ENCODE peak calls at places on chromosomes 1 and 21, in six cellular contexts. M is HepG2, J is HCT116, C is A549, U is K562, H is GM23338. F is an unnamed sample.

GRCh38 chr21:14241322-14241721 is 25.4 kb downstream of the RBM11 start:
- DNase-seq in M (no peak), J (no peak), C (no peak), U (no peak), H (no peak), F (no peak)

GRCh38 chr1:92817137-92817697 is 14.6 kb upstream of the RPL5 start:
- DNase-seq in M (no peak), J (no peak), C (no peak), U (no peak), H (no peak), F (no peak)

GRCh38 chr1:42944207-42944928 is 14.3 kb downstream of the SLC2A1 start:
- DNase-seq in M (no peak), J (no peak), C (no peak), U (no peak), H (no peak), F (no peak)

GRCh38 chr1:107545056-107545597 is 404.3 kb downstream of the NTNG1 start:
- DNase-seq in M (no peak), J (no peak), C (no peak), U (no peak), H (no peak), F (no peak)

GRCh38 chr1:34188418-34188817 is 11.7 kb downstream of the C1orf94 start:
- DNase-seq in M (no peak), J (no peak), C (no peak), U (no peak), H (peak; percentile 89), F (no peak)

GRCh38 chr1:181087400-181087901 is 1.0 kb upstream of the IER5 start:
- DNase-seq in M (no peak), J (no peak), C (no peak), U (peak; percentile 37), H (no peak), F (peak; percentile 92)

GRCh38 chr1:66220477-66220876 is 313.5 kb upstream of the SGIP1 start:
- DNase-seq in M (no peak), J (no peak), C (no peak), U (no peak), H (no peak), F (no peak)

GRCh38 chr1:156389311-156389710 is 20.3 kb downstream of the RHBG start:
- DNase-seq in M (no peak), J (no peak), C (no peak), U (no peak), H (no peak), F (no peak)

GRCh38 chr1:23601968-23602876 is 42.9 kb upstream of the ID3 start:
- DNase-seq in M (no peak), J (no peak), C (no peak), U (no peak), H (no peak), F (no peak)

GRCh38 chr1:28510350-28511223 is 4.7 kb downstream of the RCC1 start:
- DNase-seq in M (peak; percentile 55), J (no peak), C (no peak), U (no peak), H (peak; percentile 56), F (no peak)

GRCh38 chr1:1435911-1436633 is 582 bp downstream of the VWA1 start:
- DNase-seq in M (no peak), J (no peak), C (no peak), U (peak; percentile 11), H (no peak), F (no peak)

DNA sequence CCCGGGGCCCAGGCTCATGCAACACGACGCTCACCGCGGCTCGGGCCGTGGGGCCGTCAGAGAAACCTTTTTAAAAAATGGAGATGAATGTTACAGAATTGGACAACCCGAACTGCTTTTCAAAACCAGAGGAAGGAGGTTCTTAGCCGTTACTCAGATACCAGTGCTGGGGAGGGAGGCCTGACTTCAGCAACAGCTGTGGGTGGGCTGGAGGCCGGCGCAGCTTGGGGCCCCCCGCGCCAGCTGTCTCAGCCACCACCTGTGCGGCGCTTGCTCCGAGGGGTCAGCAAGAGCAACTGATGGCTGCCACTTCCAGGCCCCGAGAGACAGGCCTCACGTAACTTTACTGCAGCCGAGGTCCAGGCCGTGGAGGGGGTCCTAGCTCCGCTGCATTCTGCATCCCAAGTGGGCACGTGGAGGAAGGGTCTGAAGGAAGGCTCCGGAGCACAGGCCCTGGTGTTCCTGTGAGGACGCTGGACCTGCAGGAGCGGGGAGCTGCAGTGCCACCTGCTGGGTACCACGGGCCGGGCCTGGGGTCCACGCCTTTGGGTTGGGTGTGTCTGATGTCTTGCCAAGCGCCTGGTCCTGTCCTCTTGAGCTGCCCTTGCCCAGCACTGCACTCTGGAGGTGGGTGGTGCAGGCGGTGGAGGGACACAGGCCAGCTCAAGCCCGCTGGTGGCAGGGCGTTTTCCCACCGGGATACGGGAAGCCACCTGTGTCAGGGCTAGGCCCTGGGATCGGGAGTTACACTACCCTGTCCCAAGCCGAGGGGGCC is 9.8 kb downstream of the THAP3 start:
- DNase-seq in M (peak; percentile 40), J (no peak), C (peak; percentile 38), U (peak; percentile 53), H (peak; percentile 75), F (peak; percentile 53)
- TF ChIP-seq REST in M (no peak), J (no peak), C (no peak), U (no peak), H (no peak), F (no peak)

GRCh38 chr1:235507623-235508022 is 3.4 kb upstream of the B3GALNT2 start:
- DNase-seq in M (no peak), J (no peak), C (no peak), U (no peak), H (no peak), F (no peak)

GRCh38 chr1:235516862-235517446 is 12.7 kb upstream of the B3GALNT2 start:
- DNase-seq in M (no peak), J (no peak), C (no peak), U (no peak), H (no peak), F (no peak)

GRCh38 chr1:235515844-235516512 is 11.7 kb upstream of the B3GALNT2 start:
- DNase-seq in M (no peak), J (no peak), C (no peak), U (no peak), H (no peak), F (no peak)

GRCh38 chr1:235513495-235514366 is 9.5 kb upstream of the B3GALNT2 start:
- DNase-seq in M (peak; percentile 69), J (peak; percentile 59), C (peak; percentile 38), U (peak; percentile 54), H (peak; percentile 87), F (peak; percentile 56)

DNA sequence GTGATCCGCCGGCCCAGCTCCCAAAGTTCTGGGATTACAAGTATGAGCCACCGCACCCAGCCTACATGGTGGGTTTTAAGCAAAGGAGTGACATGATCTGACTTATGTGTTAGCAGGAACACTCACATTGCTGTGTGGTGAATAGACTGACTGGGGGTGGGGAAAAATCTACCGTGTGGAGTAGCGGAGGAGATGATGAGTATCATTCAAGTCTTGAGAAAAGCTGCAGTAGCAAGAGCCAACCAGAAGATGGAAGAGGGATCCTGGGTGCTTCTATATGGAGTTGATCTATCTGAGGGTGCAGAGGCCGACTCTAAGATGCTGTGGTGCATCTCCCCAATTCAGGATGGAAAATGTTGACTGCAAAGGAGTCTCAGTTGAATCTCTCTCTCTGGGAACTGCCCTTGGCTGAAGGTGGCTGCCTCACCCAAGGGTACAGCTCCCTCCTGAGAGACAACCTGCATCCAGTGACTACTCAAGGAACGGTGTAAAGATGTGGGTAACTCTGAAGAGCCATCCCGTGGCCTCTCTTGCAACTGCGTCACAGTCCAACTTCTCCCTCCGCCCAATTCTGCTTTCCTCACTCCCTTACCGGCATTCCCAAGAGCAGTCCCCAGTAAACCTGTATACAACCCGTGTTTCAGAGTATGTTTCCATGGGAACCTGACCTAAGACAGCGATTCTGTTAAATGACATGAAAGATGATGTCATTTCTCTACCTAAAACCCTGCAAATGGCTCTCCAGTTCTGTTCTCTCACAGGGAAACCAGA is 7.4 kb upstream of the B3GALNT2 start:
- DNase-seq in M (no peak), J (no peak), C (no peak), U (no peak), H (peak; percentile 56), F (peak; percentile 4)
- TF ChIP-seq CTCF in M (peak; percentile 34), J (peak; percentile 23), C (no peak), U (peak; percentile 53), H (peak; percentile 28), F (no peak)

GRCh38 chr1:208101661-208102431 is 142.3 kb downstream of the PLXNA2 start:
- DNase-seq in M (peak; percentile 75), J (no peak), C (no peak), U (no peak), H (peak; percentile 33), F (no peak)
- H3K27ac ChIP-seq in M (no peak overlapping the region), J (no peak overlapping the region), C (no peak overlapping the region), U (no peak overlapping the region), H (no peak overlapping the region), F (no peak overlapping the region)

DNA sequence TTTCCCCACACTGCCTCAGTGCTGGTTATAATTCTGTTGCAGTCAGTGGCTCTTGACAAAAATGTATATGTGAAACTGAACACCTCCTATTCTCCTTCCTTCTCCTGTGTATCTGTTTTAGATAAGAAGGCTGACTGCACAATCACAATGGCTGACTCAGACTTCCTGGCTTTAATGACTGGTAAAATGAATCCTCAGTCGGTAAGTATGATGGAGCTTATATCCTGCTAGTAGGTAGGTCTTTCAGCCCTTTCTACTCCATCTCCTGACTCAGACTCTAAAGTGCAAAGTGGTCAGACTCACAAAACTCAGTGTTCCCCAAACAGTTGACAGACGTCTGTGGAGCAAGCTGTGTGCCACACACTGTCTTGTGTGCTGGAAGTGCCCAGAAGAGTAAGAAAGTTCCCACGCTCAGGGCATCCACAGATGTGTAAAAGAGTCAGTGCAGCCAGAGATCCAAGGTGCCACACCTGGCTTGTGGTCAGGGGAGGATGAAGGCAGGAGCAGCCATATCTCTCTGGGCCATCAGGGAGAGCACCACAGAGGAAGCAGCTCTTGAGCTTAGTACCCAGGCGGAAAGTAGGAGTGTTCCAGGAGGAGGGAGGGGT is 14.2 kb upstream of the PODN start:
- DNase-seq in M (peak; percentile 6), J (no peak), C (no peak), U (no peak), H (no peak), F (no peak)
- TF ChIP-seq REST in M (no peak), J (no peak), C (no peak), U (no peak), H (no peak), F (no peak)

GRCh38 chr1:9059944-9060744 is 9.3 kb downstream of the SLC2A5 start:
- DNase-seq in M (no peak), J (no peak), C (no peak), U (no peak), H (no peak), F (no peak)

GRCh38 chr1:9057851-9058250 is 11.6 kb downstream of the SLC2A5 start:
- DNase-seq in M (no peak), J (no peak), C (no peak), U (peak; percentile 6), H (no peak), F (no peak)

GRCh38 chr1:9061252-9061948 is 8.0 kb downstream of the SLC2A5 start:
- DNase-seq in M (no peak), J (no peak), C (no peak), U (no peak), H (no peak), F (no peak)

GRCh38 chr1:9061949-9062555 is 7.4 kb downstream of the SLC2A5 start:
- DNase-seq in M (no peak), J (no peak), C (no peak), U (no peak), H (no peak), F (no peak)

DNA sequence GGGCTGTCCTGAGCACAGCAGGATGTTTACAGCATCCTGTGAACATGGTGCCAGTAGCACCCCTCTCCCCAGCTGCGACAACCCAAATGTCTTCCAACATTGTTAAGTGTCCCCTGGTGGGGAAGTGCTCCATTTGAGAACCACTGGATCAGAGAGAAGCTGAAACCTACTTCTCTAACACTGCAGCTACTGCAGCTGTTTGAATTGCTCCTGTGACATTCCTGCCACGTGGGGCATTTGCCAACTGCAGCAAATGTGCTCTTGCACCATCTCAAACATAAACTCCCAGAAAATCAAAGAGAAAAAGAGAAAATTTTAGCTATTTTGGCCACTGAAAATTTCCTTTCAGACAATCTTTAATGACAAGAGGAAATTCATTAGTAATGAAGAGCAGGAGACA is 11.0 kb downstream of the SLC2A5 start:
- DNase-seq in M (peak; percentile 32), J (no peak), C (no peak), U (peak; percentile 3), H (no peak), F (no peak)
- TF ChIP-seq CTCF in M (peak; percentile 52), J (no peak), C (no peak), U (no peak), H (peak; percentile 13), F (no peak)

F was measured in HL-60.